ENCODE peak calls at places on chromosomes 13 and 19, in seven cellular contexts. One of them, this sample, is unnamed.

GRCh38 chr13:110912651-110913051 is 2.2 kb downstream of the ANKRD10 start:
- DNase-seq in mesendoderm: peak
- DNase-seq in H1: no peak
- DNase-seq in H9: no peak
- DNase-seq in trophoblast cell: peak
- DNase-seq in mesenchymal stem cell: peak
- DNase-seq in neuronal stem cell: no peak
- DNase-seq in this sample: peak

GRCh38 chr19:23991170-23991569 is 76.5 kb downstream of the ZNF726 start:
- DNase-seq in mesenchymal stem cell: no peak
- DNase-seq in trophoblast cell: peak
- DNase-seq in H1: no peak
- DNase-seq in neuronal stem cell: no peak
- DNase-seq in H9: no peak
- DNase-seq in mesendoderm: peak
- DNase-seq in this sample: no peak

GRCh38 chr13:30730526-30730925 is 4.8 kb upstream of the ALOX5AP start:
- DNase-seq in mesenchymal stem cell: peak
- DNase-seq in mesendoderm: peak
- DNase-seq in H1: no peak
- DNase-seq in trophoblast cell: peak
- DNase-seq in H9: peak
- DNase-seq in neuronal stem cell: peak
- DNase-seq in this sample: no peak

GRCh38 chr13:101115762-101116161 is 300.5 kb downstream of the NALCN start:
- DNase-seq in H1: no peak
- DNase-seq in neuronal stem cell: no peak
- DNase-seq in H9: peak
- DNase-seq in trophoblast cell: no peak
- DNase-seq in mesenchymal stem cell: peak
- DNase-seq in mesendoderm: peak
- DNase-seq in this sample: no peak

GRCh38 chr13:112891477-112892401 is 77.3 kb upstream of the MCF2L start:
- DNase-seq in trophoblast cell: no peak
- DNase-seq in H9: peak
- DNase-seq in neuronal stem cell: peak
- DNase-seq in H1: peak
- DNase-seq in mesendoderm: no peak
- DNase-seq in mesenchymal stem cell: no peak
- DNase-seq in this sample: no peak

GRCh38 chr19:5137571-5138124 is 168.7 kb downstream of the KDM4B start:
- DNase-seq in mesenchymal stem cell: no peak
- DNase-seq in H9: peak
- DNase-seq in neuronal stem cell: no peak
- DNase-seq in H1: peak
- DNase-seq in mesendoderm: peak
- DNase-seq in trophoblast cell: no peak
- DNase-seq in this sample: no peak

GRCh38 chr19:32647361-32647760 is 27.6 kb downstream of the ANKRD27 start:
- DNase-seq in trophoblast cell: no peak
- DNase-seq in mesendoderm: no peak
- DNase-seq in neuronal stem cell: no peak
- DNase-seq in H9: no peak
- DNase-seq in mesenchymal stem cell: no peak
- DNase-seq in H1: no peak
- DNase-seq in this sample: no peak

GRCh38 chr19:46841458-46842083 is 9.1 kb downstream of the AP2S1 start:
- DNase-seq in trophoblast cell: peak
- DNase-seq in neuronal stem cell: no peak
- DNase-seq in H1: no peak
- DNase-seq in mesenchymal stem cell: peak
- DNase-seq in H9: no peak
- DNase-seq in mesendoderm: no peak
- DNase-seq in this sample: peak

GRCh38 chr13:42266464-42266863 is 5.5 kb upstream of the AKAP11 start:
- DNase-seq in trophoblast cell: peak
- DNase-seq in H9: no peak
- DNase-seq in mesendoderm: peak
- DNase-seq in neuronal stem cell: no peak
- DNase-seq in H1: no peak
- DNase-seq in mesenchymal stem cell: peak
- DNase-seq in this sample: peak

GRCh38 chr19:13343514-13343913 is 162.8 kb downstream of the CACNA1A start:
- DNase-seq in mesendoderm: no peak
- DNase-seq in mesenchymal stem cell: no peak
- DNase-seq in H9: no peak
- DNase-seq in neuronal stem cell: no peak
- DNase-seq in trophoblast cell: no peak
- DNase-seq in H1: no peak
- DNase-seq in this sample: no peak

GRCh38 chr19:35073516-35073915 is 32.0 kb downstream of the HPN start:
- DNase-seq in neuronal stem cell: no peak
- DNase-seq in trophoblast cell: no peak
- DNase-seq in H9: no peak
- DNase-seq in H1: no peak
- DNase-seq in mesendoderm: no peak
- DNase-seq in mesenchymal stem cell: no peak
- DNase-seq in this sample: no peak

GRCh38 chr13:27276188-27276587 is 5.6 kb downstream of the RASL11A start:
- DNase-seq in neuronal stem cell: no peak
- DNase-seq in mesendoderm: no peak
- DNase-seq in trophoblast cell: no peak
- DNase-seq in H9: peak
- DNase-seq in mesenchymal stem cell: no peak
- DNase-seq in H1: no peak
- DNase-seq in this sample: peak

GRCh38 chr19:47415953-47416666 is 3.2 kb downstream of the MEIS3 start:
- DNase-seq in mesenchymal stem cell: no peak
- DNase-seq in H9: no peak
- DNase-seq in trophoblast cell: no peak
- DNase-seq in H1: no peak
- DNase-seq in neuronal stem cell: no peak
- DNase-seq in mesendoderm: no peak
- DNase-seq in this sample: no peak

GRCh38 chr19:27744926-27745844 is 1467.8 kb downstream of the UQCRFS1 start:
- DNase-seq in mesenchymal stem cell: no peak
- DNase-seq in trophoblast cell: no peak
- DNase-seq in mesendoderm: no peak
- DNase-seq in H9: peak
- DNase-seq in H1: no peak
- DNase-seq in neuronal stem cell: no peak
- DNase-seq in this sample: no peak

GRCh38 chr19:18109731-18110671 is 12.4 kb downstream of the MAST3 start:
- DNase-seq in neuronal stem cell: no peak
- DNase-seq in mesenchymal stem cell: peak
- DNase-seq in H9: peak
- DNase-seq in mesendoderm: peak
- DNase-seq in trophoblast cell: peak
- DNase-seq in H1: peak
- DNase-seq in this sample: no peak

GRCh38 chr13:99386495-99386894 is 79.3 kb upstream of the GPR183 start:
- DNase-seq in mesendoderm: peak
- DNase-seq in trophoblast cell: no peak
- DNase-seq in mesenchymal stem cell: no peak
- DNase-seq in neuronal stem cell: no peak
- DNase-seq in H9: peak
- DNase-seq in H1: peak
- DNase-seq in this sample: no peak

GRCh38 chr19:41570639-41571112 is 5.3 kb upstream of the CEACAM21 start:
- DNase-seq in mesendoderm: peak
- DNase-seq in H1: peak
- DNase-seq in trophoblast cell: peak
- DNase-seq in neuronal stem cell: peak
- DNase-seq in H9: peak
- DNase-seq in mesenchymal stem cell: peak
- DNase-seq in this sample: peak

GRCh38 chr13:80083097-80083429 is 257.9 kb downstream of the SPRY2 start:
- DNase-seq in mesenchymal stem cell: no peak
- DNase-seq in mesendoderm: no peak
- DNase-seq in H9: no peak
- DNase-seq in neuronal stem cell: no peak
- DNase-seq in H1: no peak
- DNase-seq in trophoblast cell: no peak
- DNase-seq in this sample: no peak

GRCh38 chr13:66567899-66568612 is 662.1 kb downstream of the PCDH9 start:
- DNase-seq in H1: no peak
- DNase-seq in mesenchymal stem cell: no peak
- DNase-seq in H9: no peak
- DNase-seq in neuronal stem cell: no peak
- DNase-seq in trophoblast cell: no peak
- DNase-seq in mesendoderm: peak
- DNase-seq in this sample: no peak

GRCh38 chr13:113895436-113895835 is 31.6 kb upstream of the GAS6 start:
- DNase-seq in mesenchymal stem cell: no peak
- DNase-seq in H1: no peak
- DNase-seq in neuronal stem cell: no peak
- DNase-seq in H9: no peak
- DNase-seq in mesendoderm: no peak
- DNase-seq in trophoblast cell: no peak
- DNase-seq in this sample: peak

GRCh38 chr13:62210951-62211350 is 795.3 kb upstream of the PCDH20 start:
- DNase-seq in H9: no peak
- DNase-seq in neuronal stem cell: no peak
- DNase-seq in mesendoderm: no peak
- DNase-seq in H1: no peak
- DNase-seq in trophoblast cell: no peak
- DNase-seq in mesenchymal stem cell: no peak
- DNase-seq in this sample: no peak

DNA sequence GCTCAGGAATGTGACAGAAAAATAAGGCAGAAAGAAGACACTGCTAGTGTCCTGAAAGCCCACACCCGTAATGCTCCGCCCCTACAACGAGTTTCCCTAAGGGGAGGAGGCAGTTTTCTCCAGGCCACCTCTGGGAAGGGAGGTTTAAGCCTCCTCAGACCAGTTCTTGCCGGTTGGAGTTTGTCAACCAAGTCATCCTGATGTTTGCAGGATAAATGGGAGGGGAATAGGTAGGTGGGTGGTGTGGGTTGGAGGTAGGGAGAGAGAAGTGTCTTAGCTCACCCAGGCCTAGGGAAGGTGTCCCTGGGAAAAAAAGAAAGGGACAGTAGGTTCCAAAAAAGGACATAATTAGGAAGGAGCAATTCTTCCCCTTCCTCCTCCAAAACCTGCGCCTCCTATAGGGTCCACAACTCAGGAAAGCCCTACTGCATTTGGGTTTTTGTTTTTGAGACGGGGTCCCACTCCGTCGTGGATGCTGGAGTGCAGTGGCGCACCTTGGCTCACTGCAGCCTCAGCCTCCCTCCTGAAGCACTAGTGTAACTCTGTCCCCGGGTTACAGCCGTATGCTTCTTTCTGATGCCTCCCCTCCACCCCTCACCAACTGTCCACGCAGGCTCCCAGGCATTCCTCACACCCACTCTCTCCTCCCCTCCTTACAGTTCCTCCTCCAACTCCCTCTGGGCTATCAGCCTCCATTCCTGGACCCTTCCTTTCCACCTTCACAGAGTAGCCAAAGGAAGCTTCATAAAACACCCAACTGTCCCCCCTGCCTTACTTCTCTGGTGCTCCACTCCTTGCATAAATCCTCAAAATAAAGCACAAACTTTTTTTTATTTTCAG is 2.0 kb upstream of the SERTAD3 start:
- DNase-seq in H9: peak
- DNase-seq in H1: peak
- DNase-seq in neuronal stem cell: no peak
- DNase-seq in mesendoderm: peak
- DNase-seq in mesenchymal stem cell: peak
- DNase-seq in trophoblast cell: peak
- DNase-seq in this sample: no peak
- H2AK5ac ChIP-seq in H9: no peak
- H2AK5ac ChIP-seq in H1: peak
- H2AK5ac ChIP-seq in neuronal stem cell: peak
- H2AK5ac ChIP-seq in mesendoderm: no peak
- H2AK5ac ChIP-seq in mesenchymal stem cell: peak
- H2AK5ac ChIP-seq in trophoblast cell: peak
- H2AK5ac ChIP-seq in this sample: no peak

DNA sequence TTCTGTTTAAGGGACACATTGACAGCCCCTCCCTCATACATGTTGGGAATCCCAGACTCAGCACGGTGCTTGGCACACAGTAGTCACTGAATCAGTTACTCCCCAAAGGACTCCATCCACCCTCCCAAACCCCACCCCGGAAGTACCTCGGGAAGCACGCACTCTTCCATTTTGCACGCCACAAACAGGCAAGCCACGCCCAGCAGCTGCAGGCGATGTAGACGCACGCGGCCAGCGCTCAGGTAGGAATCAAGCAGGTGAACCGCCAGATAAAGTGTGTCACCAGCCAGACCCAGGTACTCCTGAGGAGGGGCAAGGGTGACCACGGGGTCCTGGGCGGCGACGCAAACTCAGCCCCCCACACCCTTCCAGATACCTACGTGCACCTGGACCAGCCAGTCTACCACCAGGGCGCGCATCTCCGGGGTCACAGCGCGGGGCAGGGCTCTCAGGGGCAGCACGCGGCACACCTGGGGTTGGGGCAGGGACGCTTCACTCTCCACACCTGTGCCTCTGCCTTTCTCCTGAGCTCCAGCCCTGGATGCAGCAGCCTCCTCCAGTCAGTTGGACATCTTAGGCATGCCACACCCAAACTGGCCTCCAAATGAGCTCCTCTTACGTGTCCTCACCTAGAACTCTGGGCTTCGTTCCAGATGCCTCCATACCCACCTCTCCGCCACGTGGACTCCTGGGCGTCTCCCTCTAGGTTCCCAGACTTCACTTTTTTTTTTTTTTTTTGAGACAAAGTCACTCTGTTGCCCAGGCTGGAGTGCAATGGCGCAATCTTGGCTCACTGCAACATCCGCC is 1.9 kb downstream of the CCNP start:
- DNase-seq in mesendoderm: no peak
- DNase-seq in H1: no peak
- DNase-seq in mesenchymal stem cell: no peak
- DNase-seq in H9: no peak
- DNase-seq in neuronal stem cell: no peak
- DNase-seq in trophoblast cell: no peak
- DNase-seq in this sample: no peak
- H2AK5ac ChIP-seq in mesendoderm: no peak
- H2AK5ac ChIP-seq in H1: no peak
- H2AK5ac ChIP-seq in mesenchymal stem cell: no peak
- H2AK5ac ChIP-seq in H9: no peak
- H2AK5ac ChIP-seq in neuronal stem cell: peak
- H2AK5ac ChIP-seq in trophoblast cell: no peak
- H2AK5ac ChIP-seq in this sample: no peak

GRCh38 chr13:95355491-95355890 is 54.2 kb upstream of the ABCC4 start:
- DNase-seq in mesendoderm: no peak
- DNase-seq in neuronal stem cell: no peak
- DNase-seq in H9: no peak
- DNase-seq in mesenchymal stem cell: peak
- DNase-seq in trophoblast cell: no peak
- DNase-seq in H1: no peak
- DNase-seq in this sample: peak
- H2AK5ac ChIP-seq in mesendoderm: no peak
- H2AK5ac ChIP-seq in neuronal stem cell: no peak
- H2AK5ac ChIP-seq in H9: no peak
- H2AK5ac ChIP-seq in mesenchymal stem cell: no peak
- H2AK5ac ChIP-seq in trophoblast cell: no peak
- H2AK5ac ChIP-seq in H1: no peak
- H2AK5ac ChIP-seq in this sample: no peak

DNA sequence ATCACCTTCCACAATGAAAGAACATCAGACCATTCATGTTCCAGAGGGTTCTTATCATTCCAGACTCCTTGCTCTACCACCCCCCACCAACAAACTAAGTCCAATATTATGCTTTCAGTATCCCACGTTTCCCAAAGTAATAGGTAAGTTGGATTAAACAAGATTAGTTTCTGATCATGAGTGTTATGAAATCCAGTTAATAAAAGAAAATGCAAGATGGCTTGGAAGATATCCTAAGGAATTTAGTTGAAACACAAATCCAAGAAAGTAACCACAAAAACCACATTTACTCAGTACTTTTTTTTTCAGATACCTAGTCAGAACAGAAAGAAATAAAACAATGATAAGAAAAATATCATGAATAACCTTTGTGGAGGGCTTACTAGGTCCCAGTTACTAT is 119.4 kb upstream of the MIR17HG start:
- DNase-seq in mesenchymal stem cell: no peak
- DNase-seq in mesendoderm: no peak
- DNase-seq in H1: no peak
- DNase-seq in H9: no peak
- DNase-seq in neuronal stem cell: no peak
- DNase-seq in trophoblast cell: no peak
- DNase-seq in this sample: no peak
- H2AK5ac ChIP-seq in mesenchymal stem cell: no peak
- H2AK5ac ChIP-seq in mesendoderm: no peak
- H2AK5ac ChIP-seq in H1: no peak
- H2AK5ac ChIP-seq in H9: no peak
- H2AK5ac ChIP-seq in neuronal stem cell: no peak
- H2AK5ac ChIP-seq in trophoblast cell: no peak
- H2AK5ac ChIP-seq in this sample: no peak

This sample was measured in IMR-90.